ENCODE peak calls at places on chromosomes 1 and 21, in seven cellular contexts. One of them, this sample, is unnamed.

GRCh38 chr1:221697924-221698425 is 43.9 kb downstream of the DUSP10 start:
- DNase-seq in right lobe of liver: no peak
- DNase-seq in stomach: no peak
- DNase-seq in adrenal gland: no peak
- DNase-seq in tibial nerve: no peak
- DNase-seq in IMR-90: peak; percentile 65
- DNase-seq in sigmoid colon: no peak
- DNase-seq in this sample: no peak

GRCh38 chr1:97094257-97094972 is 372.8 kb downstream of the PTBP2 start:
- DNase-seq in right lobe of liver: no peak
- DNase-seq in stomach: no peak
- DNase-seq in adrenal gland: no peak
- DNase-seq in tibial nerve: no peak
- DNase-seq in IMR-90: peak; percentile 94
- DNase-seq in sigmoid colon: no peak
- DNase-seq in this sample: no peak

GRCh38 chr1:119091618-119092017 is 48.8 kb downstream of the WARS2 start:
- DNase-seq in right lobe of liver: no peak
- DNase-seq in stomach: no peak
- DNase-seq in adrenal gland: no peak
- DNase-seq in tibial nerve: no peak
- DNase-seq in IMR-90: no peak
- DNase-seq in sigmoid colon: no peak
- DNase-seq in this sample: no peak

GRCh38 chr1:117312453-117313138 is 54.7 kb upstream of the MAN1A2 start:
- DNase-seq in right lobe of liver: no peak
- DNase-seq in stomach: no peak
- DNase-seq in adrenal gland: no peak
- DNase-seq in tibial nerve: no peak
- DNase-seq in IMR-90: peak; percentile 83
- DNase-seq in sigmoid colon: no peak
- DNase-seq in this sample: no peak

GRCh38 chr1:228515200-228515834 is 28.1 kb downstream of the RNF187 start:
- DNase-seq in right lobe of liver: no peak
- DNase-seq in stomach: no peak
- DNase-seq in adrenal gland: peak; percentile 24
- DNase-seq in tibial nerve: no peak
- DNase-seq in IMR-90: peak; percentile 58
- DNase-seq in sigmoid colon: no peak
- DNase-seq in this sample: no peak

GRCh38 chr1:147243228-147243685 is 773 bp downstream of the CHD1L start:
- DNase-seq in right lobe of liver: peak; percentile 54
- DNase-seq in stomach: no peak
- DNase-seq in adrenal gland: peak; percentile 41
- DNase-seq in tibial nerve: no peak
- DNase-seq in IMR-90: peak; percentile 86
- DNase-seq in sigmoid colon: no peak
- DNase-seq in this sample: peak; percentile 84

GRCh38 chr1:145977486-145978476 is 13.3 kb downstream of the POLR3GL start:
- DNase-seq in right lobe of liver: peak; percentile 65
- DNase-seq in stomach: peak; percentile 88
- DNase-seq in adrenal gland: peak; percentile 79
- DNase-seq in tibial nerve: peak; percentile 74
- DNase-seq in IMR-90: peak; percentile 85
- DNase-seq in sigmoid colon: peak; percentile 94
- DNase-seq in this sample: peak; percentile 88

GRCh38 chr1:67308136-67308535 is 463 bp downstream of the IL12RB2 start:
- DNase-seq in right lobe of liver: no peak
- DNase-seq in stomach: no peak
- DNase-seq in adrenal gland: no peak
- DNase-seq in tibial nerve: no peak
- DNase-seq in IMR-90: no peak
- DNase-seq in sigmoid colon: no peak
- DNase-seq in this sample: no peak

GRCh38 chr1:77687519-77687906 is 5.1 kb upstream of the ZZZ3 start:
- DNase-seq in right lobe of liver: peak; percentile 26
- DNase-seq in stomach: no peak
- DNase-seq in adrenal gland: peak; percentile 47
- DNase-seq in tibial nerve: no peak
- DNase-seq in IMR-90: no peak
- DNase-seq in sigmoid colon: no peak
- DNase-seq in this sample: peak; percentile 74

GRCh38 chr21:31310750-31311149 is 33.3 kb downstream of the TIAM1 start:
- DNase-seq in right lobe of liver: no peak
- DNase-seq in stomach: peak; percentile 51
- DNase-seq in adrenal gland: no peak
- DNase-seq in tibial nerve: no peak
- DNase-seq in IMR-90: peak; percentile 81
- DNase-seq in sigmoid colon: no peak
- DNase-seq in this sample: no peak

GRCh38 chr1:4422496-4423289 is 231.7 kb upstream of the AJAP1 start:
- DNase-seq in right lobe of liver: no peak
- DNase-seq in stomach: no peak
- DNase-seq in adrenal gland: no peak
- DNase-seq in tibial nerve: no peak
- DNase-seq in IMR-90: no peak
- DNase-seq in sigmoid colon: no peak
- DNase-seq in this sample: no peak

GRCh38 chr1:39272027-39272790 is 67.7 kb downstream of the MACF1 start:
- DNase-seq in right lobe of liver: no peak
- DNase-seq in stomach: no peak
- DNase-seq in adrenal gland: no peak
- DNase-seq in tibial nerve: no peak
- DNase-seq in IMR-90: peak; percentile 53
- DNase-seq in sigmoid colon: no peak
- DNase-seq in this sample: no peak

GRCh38 chr1:158112994-158113758 is 67.5 kb upstream of the CD1D start:
- DNase-seq in right lobe of liver: no peak
- DNase-seq in stomach: no peak
- DNase-seq in adrenal gland: peak; percentile 22
- DNase-seq in tibial nerve: no peak
- DNase-seq in IMR-90: peak; percentile 15
- DNase-seq in sigmoid colon: no peak
- DNase-seq in this sample: peak; percentile 85

GRCh38 chr1:169610110-169610509 is 19.8 kb downstream of the SELP start:
- DNase-seq in right lobe of liver: no peak
- DNase-seq in stomach: no peak
- DNase-seq in adrenal gland: no peak
- DNase-seq in tibial nerve: no peak
- DNase-seq in IMR-90: no peak
- DNase-seq in sigmoid colon: no peak
- DNase-seq in this sample: no peak

DNA sequence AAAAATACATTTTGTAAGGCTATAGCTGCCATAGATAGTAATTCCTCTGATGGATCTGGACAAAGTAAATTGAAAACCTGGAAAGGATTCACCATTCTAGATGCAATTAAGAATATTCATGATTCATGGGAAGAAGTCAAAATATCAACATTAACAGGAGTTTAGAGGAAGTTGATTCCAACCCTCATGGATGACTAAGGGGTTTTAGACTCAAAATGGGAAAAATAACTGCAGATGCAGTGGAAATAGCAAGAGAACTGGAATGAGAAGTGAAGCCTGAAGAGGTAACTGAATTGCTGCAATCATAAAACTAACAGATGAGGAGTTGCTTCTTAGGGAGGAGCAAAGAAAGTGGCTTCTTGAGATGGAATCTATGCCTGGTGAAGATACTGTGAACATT is 230.8 kb downstream of the KCTD3 start:
- DNase-seq in right lobe of liver: no peak
- DNase-seq in stomach: no peak
- DNase-seq in adrenal gland: no peak
- DNase-seq in tibial nerve: no peak
- DNase-seq in IMR-90: peak; percentile 50
- DNase-seq in sigmoid colon: no peak
- DNase-seq in this sample: no peak
- H3K4me3 ChIP-seq in right lobe of liver: no peak overlapping the region
- H3K4me3 ChIP-seq in stomach: no peak overlapping the region
- H3K4me3 ChIP-seq in adrenal gland: no peak overlapping the region
- H3K4me3 ChIP-seq in tibial nerve: no peak overlapping the region
- H3K4me3 ChIP-seq in IMR-90: no peak overlapping the region
- H3K4me3 ChIP-seq in sigmoid colon: no peak overlapping the region
- H3K4me3 ChIP-seq in this sample: no peak overlapping the region

GRCh38 chr1:54012008-54012325 is 6.0 kb downstream of the LDLRAD1 start:
- DNase-seq in right lobe of liver: no peak
- DNase-seq in stomach: no peak
- DNase-seq in adrenal gland: no peak
- DNase-seq in tibial nerve: no peak
- DNase-seq in IMR-90: no peak
- DNase-seq in sigmoid colon: no peak
- DNase-seq in this sample: no peak

GRCh38 chr1:54014009-54014629 is 3.9 kb downstream of the LDLRAD1 start:
- DNase-seq in right lobe of liver: no peak
- DNase-seq in stomach: no peak
- DNase-seq in adrenal gland: no peak
- DNase-seq in tibial nerve: no peak
- DNase-seq in IMR-90: no peak
- DNase-seq in sigmoid colon: no peak
- DNase-seq in this sample: no peak

GRCh38 chr1:54013393-54014008 is 4.5 kb downstream of the LDLRAD1 start:
- DNase-seq in right lobe of liver: no peak
- DNase-seq in stomach: no peak
- DNase-seq in adrenal gland: no peak
- DNase-seq in tibial nerve: no peak
- DNase-seq in IMR-90: no peak
- DNase-seq in sigmoid colon: no peak
- DNase-seq in this sample: no peak

GRCh38 chr1:54011316-54012007 is 6.5 kb downstream of the LDLRAD1 start:
- DNase-seq in right lobe of liver: no peak
- DNase-seq in stomach: no peak
- DNase-seq in adrenal gland: no peak
- DNase-seq in tibial nerve: no peak
- DNase-seq in IMR-90: no peak
- DNase-seq in sigmoid colon: no peak
- DNase-seq in this sample: no peak

DNA sequence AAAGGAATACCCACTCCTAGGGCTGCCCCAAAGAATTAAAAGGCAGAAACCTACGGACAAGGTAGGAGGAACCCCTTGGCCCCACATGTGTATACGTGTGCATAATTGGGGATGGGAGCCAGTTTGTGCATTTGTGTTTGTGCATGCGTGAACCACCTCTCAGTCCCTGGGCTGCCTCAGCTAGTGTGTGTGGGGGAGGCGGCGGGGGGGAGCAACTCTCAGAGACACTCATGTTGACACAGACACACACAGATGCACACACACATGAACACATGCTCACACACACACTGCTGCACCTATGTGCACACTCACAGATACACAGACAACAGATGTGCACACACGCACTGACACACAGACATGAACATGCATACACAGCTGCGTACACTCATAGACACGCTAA is 5.1 kb downstream of the LDLRAD1 start:
- DNase-seq in right lobe of liver: no peak
- DNase-seq in stomach: no peak
- DNase-seq in adrenal gland: no peak
- DNase-seq in tibial nerve: no peak
- DNase-seq in IMR-90: no peak
- DNase-seq in sigmoid colon: no peak
- DNase-seq in this sample: no peak
- H3K4me1 ChIP-seq in right lobe of liver: peaks cover 19% of the 10 kb centered on the region
- H3K4me1 ChIP-seq in stomach: peaks cover 8% of the 10 kb centered on the region
- H3K4me1 ChIP-seq in adrenal gland: no peaks in the 10 kb centered on the region
- H3K4me1 ChIP-seq in tibial nerve: no peaks in the 10 kb centered on the region
- H3K4me1 ChIP-seq in IMR-90: peaks cover 3% of the 10 kb centered on the region
- H3K4me1 ChIP-seq in sigmoid colon: no peaks in the 10 kb centered on the region
- H3K4me1 ChIP-seq in this sample: no peaks in the 10 kb centered on the region

GRCh38 chr1:160726114-160726497 is 12.9 kb upstream of the SLAMF7 start:
- DNase-seq in right lobe of liver: no peak
- DNase-seq in stomach: no peak
- DNase-seq in adrenal gland: no peak
- DNase-seq in tibial nerve: no peak
- DNase-seq in IMR-90: no peak
- DNase-seq in sigmoid colon: no peak
- DNase-seq in this sample: no peak
- TF ChIP-seq POLR2A in right lobe of liver: no peak
- TF ChIP-seq POLR2A in stomach: no peak
- TF ChIP-seq POLR2A in adrenal gland: no peak
- TF ChIP-seq POLR2A in tibial nerve: no peak
- TF ChIP-seq POLR2A in IMR-90: no peak
- TF ChIP-seq POLR2A in sigmoid colon: no peak
- TF ChIP-seq POLR2A in this sample: no peak

GRCh38 chr1:1164361-1164700 is 9.3 kb upstream of the TTLL10 start:
- DNase-seq in right lobe of liver: no peak
- DNase-seq in stomach: no peak
- DNase-seq in adrenal gland: no peak
- DNase-seq in tibial nerve: no peak
- DNase-seq in IMR-90: no peak
- DNase-seq in sigmoid colon: no peak
- DNase-seq in this sample: no peak

GRCh38 chr1:1163538-1164070 is 10.1 kb upstream of the TTLL10 start:
- DNase-seq in right lobe of liver: no peak
- DNase-seq in stomach: no peak
- DNase-seq in adrenal gland: no peak
- DNase-seq in tibial nerve: no peak
- DNase-seq in IMR-90: no peak
- DNase-seq in sigmoid colon: no peak
- DNase-seq in this sample: no peak

GRCh38 chr1:1161078-1161682 is 12.5 kb upstream of the TTLL10 start:
- DNase-seq in right lobe of liver: no peak
- DNase-seq in stomach: no peak
- DNase-seq in adrenal gland: no peak
- DNase-seq in tibial nerve: no peak
- DNase-seq in IMR-90: no peak
- DNase-seq in sigmoid colon: no peak
- DNase-seq in this sample: no peak

GRCh38 chr1:1161683-1162079 is 12.0 kb upstream of the TTLL10 start:
- DNase-seq in right lobe of liver: no peak
- DNase-seq in stomach: no peak
- DNase-seq in adrenal gland: no peak
- DNase-seq in tibial nerve: no peak
- DNase-seq in IMR-90: no peak
- DNase-seq in sigmoid colon: no peak
- DNase-seq in this sample: no peak

DNA sequence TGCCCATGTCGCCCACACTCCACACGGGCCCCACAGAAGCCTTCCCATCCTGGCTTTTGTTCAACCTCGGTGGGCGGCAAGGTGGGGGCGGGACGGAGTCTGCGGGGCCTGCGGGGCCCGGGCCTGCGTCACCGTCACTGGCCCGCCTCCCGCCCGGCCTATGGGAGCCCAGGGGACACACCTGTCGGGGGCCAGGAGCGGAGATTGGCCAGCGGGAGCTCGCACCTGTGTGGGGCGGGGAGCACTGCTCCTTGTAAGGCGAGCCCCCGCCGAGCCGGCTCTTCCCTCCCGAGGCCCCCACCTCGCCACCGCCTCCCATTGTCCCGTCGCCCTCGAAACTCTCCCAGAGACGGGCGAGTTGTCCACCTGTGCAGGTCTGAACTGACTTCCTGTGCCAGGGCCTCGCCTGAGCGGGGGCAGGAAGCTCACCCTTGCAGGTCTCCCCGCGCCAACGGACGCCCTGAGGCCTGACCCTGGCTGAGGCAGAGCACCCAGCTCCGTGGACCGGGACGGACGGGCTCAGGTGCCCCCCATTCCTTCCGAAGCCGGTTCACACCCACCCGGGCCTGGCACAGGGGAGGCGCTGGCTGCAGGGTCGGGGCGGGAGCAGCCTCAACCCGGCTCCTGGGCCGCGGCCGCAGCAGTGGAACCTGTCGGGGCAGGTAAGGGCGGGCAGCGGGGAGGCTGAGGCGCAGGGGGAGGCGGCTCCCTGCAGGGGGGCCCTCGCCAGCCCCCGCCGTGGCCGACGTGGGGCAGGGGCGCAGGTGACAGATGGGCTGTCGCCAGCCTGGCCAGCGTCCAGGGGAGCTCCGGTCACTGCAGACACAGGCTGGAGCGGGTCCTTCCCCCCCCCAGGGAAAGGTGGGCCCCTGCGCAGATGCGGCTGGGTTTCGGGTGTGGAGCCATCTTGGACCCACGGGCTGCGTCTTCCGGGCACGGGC is 10.8 kb upstream of the TTLL10 start:
- DNase-seq in right lobe of liver: no peak
- DNase-seq in stomach: peak; percentile 95
- DNase-seq in adrenal gland: no peak
- DNase-seq in tibial nerve: no peak
- DNase-seq in IMR-90: no peak
- DNase-seq in sigmoid colon: no peak
- DNase-seq in this sample: no peak
- H3K4me3 ChIP-seq in right lobe of liver: no peak overlapping the region
- H3K4me3 ChIP-seq in stomach: peak overlapping the region; percentile 63
- H3K4me3 ChIP-seq in adrenal gland: no peak overlapping the region
- H3K4me3 ChIP-seq in tibial nerve: peak overlapping the region; percentile 17
- H3K4me3 ChIP-seq in IMR-90: no peak overlapping the region
- H3K4me3 ChIP-seq in sigmoid colon: no peak overlapping the region
- H3K4me3 ChIP-seq in this sample: no peak overlapping the region

This sample was measured in spleen.